ENCODE peak calls at places on chromosomes 5 and 9, in five cellular contexts. One of them, this sample, is unnamed.

GRCh38 chr5:150085950-150086715 is at the start of gene CSF1R:
- DNase-seq in heart right ventricle: no peak
- DNase-seq in left lobe of liver: peak
- DNase-seq in NCI-H69: no peak
- DNase-seq in CD4-positive, alpha-beta T cell: no peak
- DNase-seq in this sample: no peak

GRCh38 chr9:99114846-99115500 is 10.1 kb downstream of the TGFBR1 start:
- DNase-seq in CD4-positive, alpha-beta T cell: no peak
- DNase-seq in NCI-H69: no peak
- DNase-seq in left lobe of liver: no peak
- DNase-seq in heart right ventricle: no peak
- DNase-seq in this sample: no peak

GRCh38 chr9:87504938-87505337 is 7.3 kb downstream of the DAPK1 start:
- DNase-seq in CD4-positive, alpha-beta T cell: no peak
- DNase-seq in left lobe of liver: no peak
- DNase-seq in heart right ventricle: no peak
- DNase-seq in NCI-H69: no peak
- DNase-seq in this sample: no peak

GRCh38 chr5:29077451-29077850 is 2039.1 kb upstream of the CDH9 start:
- DNase-seq in heart right ventricle: no peak
- DNase-seq in NCI-H69: no peak
- DNase-seq in CD4-positive, alpha-beta T cell: no peak
- DNase-seq in left lobe of liver: no peak
- DNase-seq in this sample: no peak

GRCh38 chr9:134501266-134502181 is 140.1 kb upstream of the COL5A1 start:
- DNase-seq in heart right ventricle: no peak
- DNase-seq in NCI-H69: peak
- DNase-seq in CD4-positive, alpha-beta T cell: no peak
- DNase-seq in left lobe of liver: no peak
- DNase-seq in this sample: no peak

GRCh38 chr9:129576546-129577543 is 44.1 kb downstream of the C9orf50 start:
- DNase-seq in heart right ventricle: peak
- DNase-seq in CD4-positive, alpha-beta T cell: no peak
- DNase-seq in left lobe of liver: no peak
- DNase-seq in NCI-H69: no peak
- DNase-seq in this sample: no peak

GRCh38 chr9:115855458-115856133 is 298.0 kb upstream of the PAPPA start:
- DNase-seq in CD4-positive, alpha-beta T cell: no peak
- DNase-seq in heart right ventricle: no peak
- DNase-seq in left lobe of liver: no peak
- DNase-seq in NCI-H69: no peak
- DNase-seq in this sample: no peak

GRCh38 chr5:88707216-88707965 is 175.6 kb downstream of the MEF2C start:
- DNase-seq in CD4-positive, alpha-beta T cell: no peak
- DNase-seq in left lobe of liver: no peak
- DNase-seq in NCI-H69: no peak
- DNase-seq in heart right ventricle: no peak
- DNase-seq in this sample: no peak

GRCh38 chr5:16536246-16536645 is 70.6 kb upstream of the ZNF622 start:
- DNase-seq in NCI-H69: no peak
- DNase-seq in heart right ventricle: no peak
- DNase-seq in left lobe of liver: no peak
- DNase-seq in CD4-positive, alpha-beta T cell: no peak
- DNase-seq in this sample: no peak